ENCODE peak calls at places on chromosomes 1 and 21, in six cellular contexts. Y, W, P, M, N and T are unnamed samples.

GRCh38 chr1:27600500-27601175 is 3.3 kb downstream of the AHDC1 start:
- DNase-seq in M (no peak), W (no peak), N (peak), Y (no peak), P (no peak), T (no peak)

GRCh38 chr1:45148209-45148608 is 58.2 kb downstream of the ZSWIM5 start:
- DNase-seq in M (peak), W (no peak), P (no peak), Y (no peak), N (no peak), T (no peak)

GRCh38 chr1:15075175-15075574 is 78.4 kb upstream of the TMEM51 start:
- DNase-seq in W (no peak), P (no peak), Y (no peak), N (no peak), M (no peak), T (no peak)

GRCh38 chr1:159823401-159823800 is 3.3 kb upstream of the SLAMF8 start:
- DNase-seq in M (no peak), Y (no peak), N (no peak), P (no peak), W (no peak), T (no peak)

GRCh38 chr1:6358144-6358624 is 35.4 kb downstream of the ACOT7 start:
- DNase-seq in M (peak), W (no peak), Y (no peak), P (no peak), N (peak), T (peak)

GRCh38 chr21:42724226-42724920 is 71.0 kb downstream of the PDE9A start:
- DNase-seq in W (no peak), N (peak), M (peak), Y (no peak), P (peak), T (peak)

GRCh38 chr1:233679030-233679429 is 65.1 kb downstream of the KCNK1 start:
- DNase-seq in P (no peak), W (no peak), Y (no peak), N (no peak), M (no peak), T (no peak)

GRCh38 chr1:100100202-100100601 is 32.5 kb downstream of the SASS6 start:
- DNase-seq in M (no peak), Y (no peak), P (no peak), W (no peak), N (peak), T (no peak)

GRCh38 chr1:206772228-206773002 is at the start of gene IL10:
- DNase-seq in Y (no peak), M (no peak), P (no peak), W (no peak), N (no peak), T (no peak)

GRCh38 chr1:5717031-5717682 is 275.1 kb downstream of the NPHP4 start:
- DNase-seq in W (no peak), M (no peak), Y (no peak), P (no peak), N (no peak), T (no peak)

GRCh38 chr1:67213164-67213563 is 46.9 kb downstream of the IL23R start:
- DNase-seq in P (peak), W (no peak), M (peak), N (peak), Y (no peak), T (no peak)
- TF ChIP-seq CTCF in P (peak), W (peak), M (peak), N (peak), Y (peak), T (no peak)

GRCh38 chr1:110225756-110226404 is 15.8 kb downstream of the KCNC4 start:
- DNase-seq in M (no peak), N (no peak), P (no peak), W (no peak), Y (no peak), T (no peak)

GRCh38 chr1:110223127-110223526 is 13.0 kb downstream of the KCNC4 start:
- DNase-seq in Y (no peak), M (no peak), P (no peak), N (no peak), W (no peak), T (no peak)

GRCh38 chr1:110225212-110225611 is 15.1 kb downstream of the KCNC4 start:
- DNase-seq in M (no peak), Y (no peak), W (no peak), P (no peak), N (no peak), T (no peak)

GRCh38 chr1:110223581-110223980 is 13.5 kb downstream of the KCNC4 start:
- DNase-seq in W (no peak), P (no peak), Y (no peak), M (no peak), N (no peak), T (no peak)

DNA sequence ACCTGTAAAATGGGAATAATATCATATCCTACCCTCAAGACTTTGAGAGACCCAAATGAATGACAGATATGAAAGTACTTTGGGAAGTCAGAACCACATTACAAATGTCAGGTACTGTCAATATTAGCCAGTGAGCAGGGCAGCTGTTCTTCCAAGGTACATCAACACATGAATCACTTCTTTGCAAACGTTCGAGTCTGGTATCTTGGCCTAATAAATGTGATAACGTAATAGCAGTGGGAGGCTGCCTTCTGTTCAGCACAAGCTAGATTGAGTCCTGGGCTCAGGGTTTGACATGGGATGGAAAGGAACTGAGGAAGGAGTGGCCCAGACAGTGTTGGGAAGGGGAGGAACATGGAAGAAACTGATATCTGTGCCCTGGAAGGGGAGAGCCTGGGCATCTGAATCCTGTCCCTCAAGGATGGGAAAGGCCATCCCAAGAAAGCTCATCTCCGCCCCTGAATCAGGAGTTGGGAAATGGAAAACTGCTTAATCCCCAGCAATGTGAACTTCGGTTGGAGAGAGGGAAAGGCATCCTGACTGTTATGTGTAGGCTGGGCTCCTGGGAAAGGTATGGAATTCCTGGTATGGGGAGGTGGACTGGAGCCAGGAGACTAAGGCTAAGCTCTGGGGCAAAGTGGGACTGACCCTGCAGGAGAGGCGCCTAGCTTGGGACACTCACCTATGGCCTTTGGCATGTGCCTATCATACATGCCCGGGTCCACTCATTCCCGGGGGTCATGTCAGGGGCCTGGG is 14.3 kb downstream of the KCNC4 start:
- DNase-seq in M (no peak), Y (no peak), N (no peak), P (no peak), W (no peak), T (no peak)
- TF ChIP-seq CTCF in M (no peak), Y (no peak), N (no peak), P (no peak), W (no peak), T (no peak)

DNA sequence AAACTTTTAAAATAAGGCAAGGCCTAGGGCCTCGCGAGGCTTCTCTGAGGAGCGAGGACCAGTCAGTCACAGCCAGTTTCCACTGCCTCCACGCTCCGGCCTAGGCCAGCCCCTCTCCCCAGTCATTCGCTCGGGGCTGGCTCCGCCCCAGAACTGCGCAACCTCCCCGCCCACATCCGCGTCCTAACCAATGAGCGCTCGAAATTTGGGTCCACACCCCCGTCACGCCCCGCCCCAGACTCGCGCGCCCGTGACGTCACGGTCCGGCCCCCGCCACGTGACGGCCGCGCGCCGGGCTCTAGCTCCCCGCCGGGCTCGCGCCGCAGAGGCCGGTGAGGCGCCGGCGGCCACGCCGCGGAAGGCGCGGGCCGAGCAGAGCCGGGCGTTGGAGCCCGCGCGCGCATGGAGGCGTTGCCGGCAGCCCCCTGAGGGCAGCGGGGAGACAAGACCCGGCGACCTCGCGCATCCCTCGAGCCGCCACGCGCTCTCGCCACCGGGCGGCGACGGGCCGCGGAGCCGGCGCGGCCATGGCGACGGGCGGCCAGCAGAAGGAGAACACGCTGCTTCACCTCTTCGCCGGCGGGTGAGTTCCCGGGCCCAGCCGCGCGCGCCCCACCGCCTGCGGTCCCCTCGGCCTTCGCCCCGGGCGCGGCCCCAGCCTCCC is at the start of gene SLC25A33:
- DNase-seq in W (peak), M (peak), P (peak), Y (peak), N (peak), T (peak)
- TF ChIP-seq CTCF in W (no peak), M (no peak), P (no peak), Y (no peak), N (no peak), T (no peak)

DNA sequence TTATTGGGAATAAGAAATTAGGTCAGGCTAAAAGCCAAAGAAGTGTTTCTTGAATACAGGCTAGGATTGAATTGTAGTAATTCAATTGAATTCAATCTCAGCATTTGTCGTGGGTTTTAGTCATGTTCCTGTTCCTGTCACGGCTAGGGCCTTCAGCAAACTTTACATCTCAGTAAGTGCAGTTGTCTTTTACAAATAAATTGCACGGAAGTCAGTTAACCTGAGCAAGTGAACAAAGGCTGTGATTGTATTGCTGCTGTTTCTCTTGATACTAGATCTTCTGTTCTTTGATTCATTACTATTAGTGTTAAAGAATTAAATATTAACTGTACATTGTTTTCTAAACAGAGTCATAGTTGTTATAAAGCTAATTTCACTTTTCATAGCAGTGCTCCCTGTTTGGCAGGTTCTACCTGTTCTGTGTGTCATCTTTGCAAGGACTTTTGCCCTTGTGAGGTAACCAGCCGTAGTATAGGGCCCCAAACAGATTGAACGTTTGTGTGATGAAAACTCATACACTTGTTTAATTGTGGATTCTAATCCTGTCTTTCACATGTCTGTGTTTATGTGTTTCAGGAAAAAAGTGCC is 164.4 kb downstream of the EDEM3 start:
- DNase-seq in P (peak), N (no peak), Y (no peak), W (no peak), M (no peak), T (no peak)
- TF ChIP-seq CTCF in P (no peak), N (no peak), Y (no peak), W (no peak), M (no peak), T (no peak)

DNA sequence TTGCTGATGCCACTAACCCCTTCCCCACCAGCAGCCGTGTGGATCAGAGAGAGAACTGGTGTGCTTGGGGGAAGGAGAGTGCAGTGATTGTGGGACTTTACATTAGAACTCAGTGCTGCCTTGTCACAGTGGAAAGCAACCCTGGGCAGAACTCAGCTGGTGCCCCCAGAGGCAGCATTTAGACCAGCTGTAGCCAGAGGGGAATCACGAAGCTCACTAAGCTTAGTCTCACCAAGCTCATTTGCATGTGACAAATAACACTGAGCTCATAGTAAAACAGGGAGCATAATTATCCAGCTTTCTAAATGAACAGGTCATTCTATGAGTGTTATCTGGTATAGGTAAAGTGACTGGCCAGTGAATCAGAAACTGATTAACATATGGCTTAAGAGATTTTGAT is 9.8 kb upstream of the SMAP2 start:
- DNase-seq in Y (no peak), P (no peak), W (peak), N (no peak), M (no peak), T (peak)
- TF ChIP-seq CTCF in Y (no peak), P (no peak), W (peak), N (no peak), M (no peak), T (peak)

DNA sequence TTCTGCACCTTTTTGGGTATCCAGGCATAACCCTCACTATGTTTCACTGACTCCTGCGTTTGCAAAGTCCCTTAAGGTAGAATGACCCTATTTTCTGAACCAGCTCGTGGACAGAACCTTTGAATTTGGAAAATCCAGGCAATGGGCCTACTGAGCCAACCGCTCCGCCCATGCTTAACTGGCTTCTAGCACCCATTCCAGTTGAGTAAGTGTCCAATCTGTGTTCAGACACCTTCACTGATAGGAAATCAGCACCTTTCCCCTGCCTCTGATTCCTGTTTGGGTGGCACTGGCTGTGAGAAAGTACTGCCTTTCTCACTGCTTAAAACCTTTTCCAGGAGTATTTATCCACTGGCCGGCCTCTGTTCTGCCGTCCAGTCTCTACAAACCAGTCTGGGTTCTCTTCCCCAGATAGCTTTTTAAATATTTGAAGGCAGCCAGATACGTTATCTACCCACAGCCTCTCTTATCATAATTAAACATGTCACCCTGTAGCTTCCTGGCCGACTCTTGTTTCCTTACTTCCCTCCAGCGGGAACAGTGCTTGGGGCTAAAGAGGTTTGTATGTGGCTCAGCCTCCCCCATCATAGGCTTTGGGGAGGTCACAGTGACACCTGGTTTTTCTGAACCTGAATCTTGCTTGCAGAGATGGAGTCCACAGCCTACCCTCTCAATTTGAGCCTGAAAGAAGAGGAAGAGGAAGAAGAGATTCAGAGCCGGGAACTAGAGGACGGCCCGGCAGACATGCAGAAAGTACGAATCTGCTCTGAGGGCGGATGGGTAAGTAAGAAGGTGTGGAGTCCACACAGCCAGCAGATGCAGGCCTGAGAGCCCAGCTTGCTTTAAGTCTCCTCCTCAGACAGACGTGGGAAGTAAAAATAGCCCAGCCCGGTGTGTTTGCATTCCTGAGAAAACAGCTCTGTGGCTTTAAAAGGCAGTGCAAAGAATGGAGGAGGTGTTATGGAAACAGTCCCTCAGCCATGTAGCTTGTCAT is 1.3 kb downstream of the POGK start:
- DNase-seq in Y (no peak), N (peak), W (no peak), P (no peak), M (no peak), T (no peak)
- TF ChIP-seq CTCF in Y (no peak), N (no peak), W (no peak), P (no peak), M (no peak), T (no peak)

GRCh38 chr1:64664287-64664686 is 80.6 kb upstream of the RAVER2 start:
- DNase-seq in P (no peak), Y (no peak), W (no peak), M (no peak), N (peak), T (no peak)

GRCh38 chr1:64659478-64659877 is 85.4 kb upstream of the RAVER2 start:
- DNase-seq in M (no peak), W (no peak), N (peak), P (no peak), Y (no peak), T (no peak)

GRCh38 chr1:64669098-64669675 is 75.7 kb upstream of the RAVER2 start:
- DNase-seq in N (peak), Y (no peak), W (no peak), M (no peak), P (no peak), T (no peak)

DNA sequence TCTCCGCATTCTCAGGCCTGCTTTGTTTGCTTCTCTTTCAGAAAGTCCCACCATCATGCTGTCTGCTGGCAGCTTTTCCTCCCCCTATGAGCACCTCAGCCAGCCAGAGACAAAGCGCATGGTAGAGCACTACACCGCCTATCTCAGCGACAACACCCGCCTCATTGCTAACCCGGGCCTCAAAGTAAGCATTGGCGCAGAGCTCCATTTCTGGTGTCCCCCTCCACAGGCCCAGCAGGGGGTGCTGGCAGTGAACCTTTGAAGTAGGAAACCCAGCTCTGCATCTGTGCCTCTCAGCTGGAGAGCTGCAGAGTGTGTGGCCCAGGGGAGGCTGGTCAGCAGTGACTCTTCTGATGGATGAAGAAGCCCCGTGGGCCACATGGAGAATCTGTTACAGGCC is 81.2 kb upstream of the RAVER2 start:
- DNase-seq in M (peak), Y (no peak), N (peak), W (peak), P (peak), T (peak)
- TF ChIP-seq CTCF in M (peak), Y (no peak), N (peak), W (no peak), P (peak), T (peak)